ENCODE peak calls at places on chromosomes 3 and 15, in eight cellular contexts. P is Panc1, C is endothelial cell of umbilical vein, S is osteocyte, A is neural progenitor cell, H is HCT116, G is fibroblast of pulmonary artery, R is endothelial cell. O is an unnamed sample.

GRCh38 chr3:127157181-127157828 is 35.6 kb upstream of the PRR23E start:
- DNase-seq in C (no peak), A (no peak), R (no peak), S (no peak), H (no peak), G (no peak), P (no peak), O (no peak)

GRCh38 chr3:124322966-124323365 is 331.0 kb upstream of the ROPN1 start:
- DNase-seq in S (no peak), A (no peak), P (no peak), G (no peak), R (no peak), H (no peak), C (no peak), O (no peak)

GRCh38 chr3:122078235-122078935 is 23.2 kb downstream of the CD86 start:
- DNase-seq in A (no peak), G (no peak), P (no peak), C (no peak), R (no peak), H (no peak), S (no peak), O (no peak)

GRCh38 chr3:126472277-126473006 is 3.2 kb downstream of the ZXDC start:
- DNase-seq in R (no peak), G (peak), S (no peak), A (no peak), C (peak), H (peak), P (no peak), O (peak)

GRCh38 chr3:53820756-53821580 is 25.3 kb downstream of the CHDH start:
- DNase-seq in G (no peak), S (no peak), H (no peak), A (no peak), P (no peak), R (no peak), C (no peak), O (no peak)

GRCh38 chr15:82810061-82810862 is 834 bp downstream of the WHAMM start:
- DNase-seq in S (no peak), P (no peak), H (no peak), G (peak), A (peak), R (peak), C (peak), O (peak)

GRCh38 chr3:61954097-61954528 is 392.7 kb downstream of the PTPRG start:
- DNase-seq in S (no peak), A (no peak), C (no peak), H (no peak), P (no peak), G (no peak), R (no peak), O (peak)

GRCh38 chr3:55857635-55858034 is 370.5 kb upstream of the WNT5A start:
- DNase-seq in A (no peak), S (no peak), H (no peak), C (no peak), P (no peak), G (no peak), R (no peak), O (no peak)

GRCh38 chr15:63601026-63601726 is 4.0 kb downstream of the FBXL22 start:
- DNase-seq in S (no peak), R (peak), P (no peak), G (peak), H (no peak), C (peak), A (peak), O (peak)

GRCh38 chr3:111768571-111769100 is 90.4 kb upstream of the PHLDB2 start:
- DNase-seq in S (peak), P (no peak), G (peak), R (no peak), A (no peak), C (peak), H (peak), O (peak)

GRCh38 chr3:113795693-113796092 is 42.9 kb upstream of the GRAMD1C start:
- DNase-seq in P (no peak), R (no peak), C (no peak), H (no peak), G (no peak), S (no peak), A (no peak), O (no peak)
- TF ChIP-seq CTCF in P (no peak), R (no peak), C (no peak), H (no peak), G (no peak), S (no peak), A (no peak), O (no peak)

DNA sequence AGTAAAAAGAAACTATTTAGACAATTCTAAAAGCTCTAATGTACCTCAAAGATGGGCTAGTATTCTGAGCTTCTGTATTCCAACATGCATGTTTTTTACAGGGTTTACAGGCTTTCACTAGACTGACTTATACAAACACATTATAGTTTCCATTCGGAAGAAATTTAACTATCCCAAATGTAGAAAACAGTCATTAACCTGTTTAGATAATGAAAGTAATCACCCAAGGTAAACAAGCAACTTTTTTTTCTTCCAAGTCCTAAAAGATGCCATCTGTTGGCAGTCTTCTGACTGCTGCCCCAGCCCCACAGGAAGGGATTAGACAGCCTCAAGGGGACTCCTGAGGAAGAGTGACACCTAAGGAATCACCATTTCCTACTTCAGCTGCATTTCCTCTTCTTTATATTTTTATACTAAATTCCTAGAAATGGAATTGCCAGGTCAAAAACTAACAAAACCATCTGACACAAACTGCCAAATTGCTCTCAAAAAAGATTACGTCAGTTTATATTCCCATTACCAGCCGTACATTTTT is 25.5 kb downstream of the SIN3A start:
- DNase-seq in P (no peak), A (no peak), H (no peak), G (no peak), C (peak), R (no peak), S (no peak), O (no peak)
- TF ChIP-seq CTCF in P (no peak), A (no peak), H (no peak), G (no peak), C (no peak), R (no peak), S (no peak), O (no peak)

DNA sequence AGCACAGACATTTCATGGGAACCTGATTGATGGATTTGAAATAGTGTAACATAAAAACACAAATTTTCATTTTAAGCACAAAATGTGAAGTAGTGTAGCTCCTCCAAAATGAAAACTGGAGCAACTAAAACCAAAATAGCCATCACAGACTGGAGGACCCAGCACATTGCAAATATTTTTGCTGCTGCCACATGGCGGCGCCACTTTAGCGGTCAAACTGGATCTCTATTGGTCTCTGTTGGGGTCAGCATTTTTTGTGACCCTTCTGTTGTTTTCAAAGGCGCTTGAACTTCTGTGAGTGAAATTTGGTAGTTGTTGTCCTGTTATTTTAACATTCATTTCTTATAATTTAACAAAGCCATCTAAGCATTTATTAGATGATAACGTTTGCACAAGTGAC is 259.9 kb downstream of the IL20RB start:
- DNase-seq in R (peak), A (peak), H (no peak), S (no peak), C (no peak), P (no peak), G (no peak), O (no peak)
- TF ChIP-seq CTCF in R (peak), A (peak), H (peak), S (no peak), C (no peak), P (peak), G (no peak), O (no peak)

GRCh38 chr15:88141490-88141889 is 115.0 kb downstream of the NTRK3 start:
- DNase-seq in C (no peak), G (no peak), R (no peak), H (no peak), S (no peak), P (no peak), A (peak), O (no peak)
- TF ChIP-seq CTCF in C (no peak), G (no peak), R (no peak), H (no peak), S (no peak), P (no peak), A (peak), O (no peak)